ENCODE peak calls at places on chromosomes 1 and 21, in four cellular contexts. V is head of caudate nucleus; H is CD8-positive, alpha-beta T cell; O is transverse colon. D is an unnamed sample.

GRCh38 chr1:31587720-31588423 is 11.6 kb downstream of the TINAGL1 start:
- DNase-seq in V (peak), H (peak), O (peak), D (peak)

GRCh38 chr1:14538335-14538734 is 60.1 kb upstream of the KAZN start:
- DNase-seq in V (no peak), H (no peak), O (no peak), D (no peak)

GRCh38 chr1:218339267-218339831 is 5.8 kb upstream of the TGFB2 start:
- DNase-seq in V (no peak), H (no peak), O (no peak), D (no peak)

GRCh38 chr1:234918216-234918841 is 210.3 kb downstream of the TOMM20 start:
- DNase-seq in V (no peak), H (no peak), O (peak), D (peak)

GRCh38 chr21:27477321-27477720 is 510.4 kb upstream of the ADAMTS5 start:
- DNase-seq in V (no peak), H (no peak), O (no peak), D (no peak)

GRCh38 chr1:145895471-145895870 is 9.8 kb upstream of the ANKRD35 start:
- DNase-seq in V (no peak), H (no peak), O (no peak), D (no peak)

GRCh38 chr1:37954316-37954971 is 7.6 kb upstream of the INPP5B start:
- DNase-seq in V (no peak), H (no peak), O (no peak), D (peak)

GRCh38 chr1:71339238-71339637 is 258.4 kb upstream of the ZRANB2 start:
- DNase-seq in V (no peak), H (no peak), O (no peak), D (no peak)

GRCh38 chr1:38677311-38677710 is 182.3 kb downstream of the RRAGC start:
- DNase-seq in V (no peak), H (no peak), O (no peak), D (no peak)

GRCh38 chr1:11550664-11551283 is 71.8 kb downstream of the DISP3 start:
- DNase-seq in V (peak), H (no peak), O (peak), D (no peak)

GRCh38 chr1:29457496-29458368 is 221.4 kb downstream of the PTPRU start:
- DNase-seq in V (no peak), H (no peak), O (no peak), D (no peak)

GRCh38 chr1:45272943-45273342 is 53.8 kb upstream of the HPDL start:
- DNase-seq in V (no peak), H (no peak), O (no peak), D (no peak)

GRCh38 chr1:241423541-241424479 is 66.8 kb upstream of the RGS7 start:
- DNase-seq in V (peak), H (no peak), O (no peak), D (no peak)

GRCh38 chr1:21012937-21013336 is 163.8 kb downstream of the EIF4G3 start:
- DNase-seq in V (no peak), H (no peak), O (no peak), D (no peak)

GRCh38 chr1:2290595-2291510 is 62.7 kb downstream of the SKI start:
- DNase-seq in V (peak), H (peak), O (peak), D (peak)

GRCh38 chr1:6001992-6002576 is 9.9 kb upstream of the NPHP4 start:
- DNase-seq in V (no peak), H (no peak), O (no peak), D (peak)

D was measured in Peyer's patch.